ENCODE peak calls at places on chromosomes 12 and 14, in nine cellular contexts. P, M, F, T, Y, G, E, V and J are unnamed samples. For H3K4me1 and H3K9me3, the result is how much of the 10 kb centered on the place peaks cover.

GRCh38 chr14:37150414-37150813 is 22.0 kb downstream of the SLC25A21 start:
- DNase-seq in P (no peak), M (no peak), F (no peak), T (no peak), Y (no peak), G (no peak), E (no peak), V (no peak), J (no peak)

GRCh38 chr12:104215638-104216297 is at the start of gene TXNRD1:
- DNase-seq in P (peak), M (peak), F (peak), T (peak), Y (peak), G (peak), E (peak), V (peak), J (peak)

GRCh38 chr12:57181561-57182155 is 34.2 kb upstream of the LRP1-AS start:
- DNase-seq in P (no peak), M (no peak), F (no peak), T (no peak), Y (no peak), G (no peak), E (no peak), V (no peak), J (no peak)

GRCh38 chr12:3421191-3421590 is 69.8 kb upstream of the PRMT8 start:
- DNase-seq in P (no peak), M (no peak), F (no peak), T (no peak), Y (no peak), G (no peak), E (no peak), V (no peak), J (no peak)

GRCh38 chr12:64687816-64688599 is 71.2 kb downstream of the GNS start:
- DNase-seq in P (no peak), M (no peak), F (no peak), T (no peak), Y (no peak), G (no peak), E (no peak), V (no peak), J (no peak)

GRCh38 chr12:119988788-119989618 is at the start of gene BICDL1:
- DNase-seq in P (peak), M (peak), F (peak), T (peak), Y (peak), G (no peak), E (peak), V (peak), J (peak)

GRCh38 chr14:83556065-83556464 is 1973.9 kb upstream of the FLRT2 start:
- DNase-seq in P (no peak), M (no peak), F (no peak), T (no peak), Y (no peak), G (no peak), E (no peak), V (no peak), J (no peak)

GRCh38 chr14:32381869-32382268 is 52.8 kb downstream of the AKAP6 start:
- DNase-seq in P (no peak), M (no peak), F (no peak), T (no peak), Y (no peak), G (no peak), E (no peak), V (no peak), J (no peak)

GRCh38 chr14:101557811-101558738 is 3.2 kb upstream of the DIO3 start:
- DNase-seq in P (no peak), M (peak), F (peak), T (no peak), Y (no peak), G (no peak), E (peak), V (no peak), J (no peak)

GRCh38 chr12:94663702-94664101 is 13.3 kb upstream of the TMCC3 start:
- DNase-seq in P (no peak), M (no peak), F (no peak), T (no peak), Y (no peak), G (no peak), E (no peak), V (no peak), J (no peak)

GRCh38 chr14:51014625-51015024 is 70.3 kb upstream of the PYGL start:
- DNase-seq in P (no peak), M (no peak), F (no peak), T (no peak), Y (no peak), G (no peak), E (no peak), V (no peak), J (no peak)

GRCh38 chr14:29853272-29853671 is 74.4 kb downstream of the PRKD1 start:
- DNase-seq in P (no peak), M (no peak), F (no peak), T (no peak), Y (no peak), G (no peak), E (no peak), V (no peak), J (no peak)

GRCh38 chr12:66217342-66217929 is 28.4 kb downstream of the IRAK3 start:
- DNase-seq in P (no peak), M (no peak), F (no peak), T (no peak), Y (no peak), G (no peak), E (no peak), V (no peak), J (no peak)

GRCh38 chr12:49050507-49051372 is 9.9 kb downstream of the KMT2D start:
- DNase-seq in P (no peak), M (no peak), F (no peak), T (no peak), Y (no peak), G (no peak), E (no peak), V (no peak), J (no peak)

GRCh38 chr12:75529826-75530225 is 18.4 kb upstream of the KRR1 start:
- DNase-seq in P (no peak), M (no peak), F (no peak), T (no peak), Y (no peak), G (no peak), E (no peak), V (no peak), J (no peak)

GRCh38 chr12:51025748-51026654 is at the start of gene SLC11A2:
- DNase-seq in P (peak), M (peak), F (peak), T (peak), Y (peak), G (peak), E (peak), V (peak), J (peak)

GRCh38 chr12:3250034-3250433 is 172.9 kb downstream of the TSPAN9 start:
- DNase-seq in P (no peak), M (no peak), F (no peak), T (no peak), Y (no peak), G (no peak), E (no peak), V (no peak), J (no peak)

GRCh38 chr12:48750769-48751356 is 34.4 kb upstream of the CCNT1 start:
- DNase-seq in P (no peak), M (no peak), F (no peak), T (no peak), Y (no peak), G (no peak), E (no peak), V (no peak), J (no peak)

GRCh38 chr12:104620761-104621531 is 164.2 kb downstream of the CHST11 start:
- DNase-seq in P (peak), M (no peak), F (no peak), T (no peak), Y (no peak), G (no peak), E (no peak), V (no peak), J (no peak)

GRCh38 chr12:19273482-19274330 is 144.2 kb downstream of the PLEKHA5 start:
- DNase-seq in P (peak), M (peak), F (peak), T (peak), Y (peak), G (no peak), E (peak), V (no peak), J (peak)

GRCh38 chr12:119783787-119784186 is 93.3 kb downstream of the CIT start:
- DNase-seq in P (no peak), M (no peak), F (no peak), T (no peak), Y (no peak), G (no peak), E (no peak), V (no peak), J (no peak)

GRCh38 chr12:130711751-130712150 is 4.3 kb downstream of the RIMBP2 start:
- DNase-seq in P (no peak), M (no peak), F (peak), T (no peak), Y (no peak), G (no peak), E (peak), V (no peak), J (no peak)

GRCh38 chr14:51852541-51852940 is 7.9 kb upstream of the GNG2 start:
- DNase-seq in P (no peak), M (no peak), F (no peak), T (no peak), Y (no peak), G (no peak), E (no peak), V (no peak), J (no peak)

GRCh38 chr14:50397461-50398196 is 948 bp upstream of the CDKL1 start:
- DNase-seq in P (peak), M (peak), F (peak), T (no peak), Y (peak), G (peak), E (no peak), V (no peak), J (no peak)

GRCh38 chr12:1935242-1935641 is 16.8 kb upstream of the CACNA2D4 start:
- DNase-seq in P (no peak), M (no peak), F (no peak), T (no peak), Y (no peak), G (no peak), E (no peak), V (no peak), J (no peak)

GRCh38 chr12:27451416-27451815 is 4.9 kb downstream of the SMCO2 start:
- DNase-seq in P (no peak), M (no peak), F (no peak), T (no peak), Y (no peak), G (no peak), E (no peak), V (no peak), J (no peak)

GRCh38 chr12:53675701-53676607 is at the start of gene ATP5MC2:
- DNase-seq in P (peak), M (peak), F (peak), T (peak), Y (peak), G (peak), E (peak), V (peak), J (peak)

GRCh38 chr14:30462358-30462757 is 96.6 kb upstream of the G2E3 start:
- DNase-seq in P (no peak), M (no peak), F (no peak), T (no peak), Y (no peak), G (no peak), E (no peak), V (no peak), J (no peak)

GRCh38 chr14:74622257-74622656 is 10.2 kb upstream of the LTBP2 start:
- DNase-seq in P (no peak), M (no peak), F (no peak), T (no peak), Y (no peak), G (no peak), E (no peak), V (no peak), J (no peak)

GRCh38 chr12:3491938-3492867 is 1.2 kb downstream of the PRMT8 start:
- DNase-seq in P (no peak), M (peak), F (peak), T (no peak), Y (peak), G (no peak), E (no peak), V (no peak), J (peak)

GRCh38 chr14:96661244-96661969 is 135.8 kb upstream of the VRK1 start:
- DNase-seq in P (no peak), M (no peak), F (no peak), T (no peak), Y (no peak), G (peak), E (no peak), V (no peak), J (no peak)

GRCh38 chr14:55889124-55889523 is 229.1 kb upstream of the PELI2 start:
- DNase-seq in P (no peak), M (no peak), F (no peak), T (no peak), Y (no peak), G (peak), E (no peak), V (no peak), J (no peak)

GRCh38 chr14:54566410-54567223 is at the start of gene SAMD4A:
- DNase-seq in P (peak), M (peak), F (peak), T (peak), Y (peak), G (peak), E (peak), V (peak), J (peak)

GRCh38 chr14:99971087-99971928 is 93.9 kb upstream of the EVL start:
- DNase-seq in P (peak), M (peak), F (peak), T (peak), Y (peak), G (peak), E (peak), V (no peak), J (peak)

GRCh38 chr12:124073636-124074035 is 100.6 kb downstream of the ZNF664 start:
- DNase-seq in P (no peak), M (no peak), F (no peak), T (no peak), Y (no peak), G (no peak), E (no peak), V (no peak), J (no peak)

GRCh38 chr14:74619672-74620131 is 7.7 kb upstream of the LTBP2 start:
- DNase-seq in P (no peak), M (peak), F (peak), T (no peak), Y (no peak), G (peak), E (peak), V (no peak), J (no peak)

GRCh38 chr12:84856156-84856900 is 56.3 kb downstream of the SLC6A15 start:
- DNase-seq in P (no peak), M (no peak), F (no peak), T (no peak), Y (no peak), G (no peak), E (no peak), V (no peak), J (no peak)

GRCh38 chr12:53006810-53007742 is 820 bp downstream of the EIF4B start:
- DNase-seq in P (peak), M (peak), F (peak), T (peak), Y (peak), G (no peak), E (peak), V (peak), J (peak)

GRCh38 chr12:92466391-92467305 is 236.1 kb upstream of the PLEKHG7 start:
- DNase-seq in P (no peak), M (no peak), F (peak), T (no peak), Y (no peak), G (no peak), E (no peak), V (no peak), J (no peak)
- H3K4me1 ChIP-seq in P (under half), M (under half), F (under half), T (under half), Y (under half), G (under half), E (under half), V (under half), J (under half)

GRCh38 chr12:34394211-34395055 is 372.1 kb downstream of the ALG10 start:
- DNase-seq in P (peak), M (peak), F (peak), T (no peak), Y (peak), G (peak), E (peak), V (no peak), J (no peak)
- H3K9me3 ChIP-seq in P (under half), M (under half), F (under half), T (under half), Y (under half), G (under half), E (under half), V (half or more), J (under half)

DNA sequence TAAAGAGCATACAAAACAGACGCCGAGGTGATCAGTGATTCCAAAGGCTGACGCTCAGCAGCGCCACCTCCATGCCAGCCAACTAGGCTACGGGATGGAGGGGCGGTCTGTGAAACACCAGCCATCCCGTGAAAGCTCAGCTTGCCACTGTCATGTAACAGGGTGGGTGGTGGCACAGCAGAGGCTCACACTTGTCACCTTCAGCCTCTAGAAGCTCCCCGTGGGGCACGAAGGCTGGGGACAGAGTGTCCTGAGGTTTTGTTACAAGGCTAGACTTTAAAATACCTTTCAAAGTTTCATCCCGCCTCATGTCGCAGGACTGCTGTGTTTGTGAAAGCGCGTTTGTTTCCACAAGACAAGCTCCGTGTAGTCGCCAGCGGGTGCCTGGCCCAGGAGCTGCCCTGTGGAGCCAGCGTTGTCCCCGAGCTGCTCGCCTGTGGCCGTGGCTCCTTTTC is 20.7 kb downstream of the XRCC3 start:
- DNase-seq in P (no peak), M (no peak), F (no peak), T (no peak), Y (no peak), G (no peak), E (no peak), V (no peak), J (no peak)
- H3K4me1 ChIP-seq in P (under half), M (under half), F (under half), T (under half), Y (under half), G (under half), E (half or more), V (half or more), J (under half)

DNA sequence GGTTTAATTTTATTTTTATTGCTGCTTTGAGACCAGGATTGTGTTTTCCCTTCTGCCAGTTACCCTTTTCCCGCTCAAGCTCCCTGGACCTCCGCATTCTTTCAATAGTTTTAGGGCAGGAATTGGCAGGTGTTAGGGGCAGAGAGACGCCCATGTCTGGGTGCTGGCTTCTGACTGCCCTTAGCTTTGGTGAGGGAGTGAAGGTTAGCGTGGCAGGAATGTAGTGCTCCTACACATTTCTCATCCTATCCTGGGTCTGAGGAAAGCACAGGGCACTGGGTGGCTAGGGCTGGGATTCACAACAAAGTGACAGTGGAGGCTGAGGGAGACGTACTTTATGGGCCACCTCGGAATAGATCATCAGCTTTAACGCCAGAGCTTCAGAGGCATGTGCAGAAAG is 428.0 kb downstream of the ZFP36L1 start:
- DNase-seq in P (no peak), M (no peak), F (no peak), T (no peak), Y (no peak), G (no peak), E (no peak), V (no peak), J (no peak)
- H3K9me3 ChIP-seq in P (under half), M (under half), F (under half), T (under half), Y (under half), G (under half), E (under half), V (under half), J (under half)

DNA sequence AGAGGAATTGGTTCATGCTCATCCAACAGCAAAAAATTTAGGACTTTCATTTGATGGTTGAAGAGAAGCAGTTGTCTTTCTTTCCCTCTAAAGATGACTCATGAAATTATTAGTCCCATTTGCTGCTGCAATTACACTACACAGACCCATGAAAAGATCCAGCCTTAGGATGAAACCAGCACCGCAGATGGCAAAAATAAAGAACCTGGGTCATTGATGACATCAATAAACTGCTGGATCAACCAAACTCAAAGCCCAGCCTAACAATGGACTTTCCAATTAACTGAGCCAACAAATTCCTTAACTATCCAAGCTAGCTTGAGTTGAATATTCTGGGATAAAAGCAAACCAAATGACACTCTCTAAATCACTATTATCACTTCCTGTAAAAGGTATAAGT is 20.7 kb downstream of the DICER1 start:
- DNase-seq in P (no peak), M (no peak), F (no peak), T (no peak), Y (no peak), G (no peak), E (no peak), V (no peak), J (no peak)
- H3K4me1 ChIP-seq in P (under half), M (under half), F (under half), T (under half), Y (half or more), G (under half), E (half or more), V (under half), J (under half)

DNA sequence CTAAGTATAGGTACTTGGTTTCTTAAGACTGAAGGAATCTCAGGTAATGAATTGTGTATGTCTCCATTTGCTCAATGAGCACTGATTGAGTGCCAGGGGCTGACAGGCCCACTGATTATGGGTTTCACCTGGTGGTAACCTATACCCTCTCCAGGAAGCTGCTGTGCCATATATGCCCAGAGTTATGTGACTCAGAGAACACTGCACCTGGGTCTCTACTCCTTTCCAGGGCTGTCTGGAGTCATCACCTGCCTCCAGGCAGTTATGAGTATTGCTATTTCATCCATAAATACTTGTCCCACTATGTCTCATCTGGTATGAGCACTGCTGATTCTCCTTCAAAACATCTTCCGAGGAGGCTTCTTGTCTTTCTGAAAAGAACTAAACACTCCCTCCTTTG is 692.9 kb downstream of the BCL11B start:
- DNase-seq in P (no peak), M (no peak), F (no peak), T (no peak), Y (no peak), G (no peak), E (no peak), V (no peak), J (no peak)
- H3K9me3 ChIP-seq in P (under half), M (under half), F (under half), T (under half), Y (under half), G (under half), E (under half), V (under half), J (under half)

GRCh38 chr14:104685216-104685997 is 4.0 kb upstream of the INF2 start:
- DNase-seq in P (no peak), M (peak), F (no peak), T (no peak), Y (no peak), G (no peak), E (peak), V (no peak), J (no peak)
- H3K4me1 ChIP-seq in P (under half), M (under half), F (half or more), T (under half), Y (under half), G (under half), E (under half), V (under half), J (under half)